ENCODE peak calls at places on chromosomes 5 and 9, in nine cellular contexts. R is OCI-M1; H is CD4-positive, CD25-positive, alpha-beta regulatory T cell; D is KBM-7; J is NCI-H1048; A is substantia nigra; W is GM03348; P is iPS DF 6.9; N is D721Med. G is an unnamed sample.

GRCh38 chr5:150075806-150076205 is 10.5 kb downstream of the CSF1R start:
- DNase-seq in R (peak), H (no peak), D (no peak), J (no peak), A (no peak), W (no peak), P (no peak), N (no peak), G (no peak)

GRCh38 chr9:34378376-34379060 is 1.8 kb upstream of the MYORG start:
- DNase-seq in R (no peak), H (no peak), D (no peak), J (no peak), A (no peak), W (no peak), P (no peak), N (no peak), G (no peak)

GRCh38 chr9:123710299-123710698 is 219.6 kb downstream of the DENND1A start:
- DNase-seq in R (no peak), H (no peak), D (no peak), J (no peak), A (no peak), W (peak), P (no peak), N (no peak), G (no peak)

GRCh38 chr9:18611946-18612345 is 138.0 kb downstream of the ADAMTSL1 start:
- DNase-seq in R (no peak), H (no peak), D (no peak), J (no peak), A (no peak), W (no peak), P (no peak), N (no peak), G (no peak)

GRCh38 chr5:64680289-64680688 is 10.0 kb upstream of the SHISAL2B start:
- DNase-seq in R (peak), H (no peak), D (no peak), J (no peak), A (no peak), W (no peak), P (no peak), N (no peak), G (no peak)

GRCh38 chr5:92687793-92688467 is 893.1 kb downstream of the NR2F1-AS1 start:
- DNase-seq in R (peak), H (no peak), D (peak), J (no peak), A (no peak), W (peak), P (no peak), N (no peak), G (no peak)

GRCh38 chr5:97266576-97266975 is 83.5 kb upstream of the RIOK2 start:
- DNase-seq in R (no peak), H (no peak), D (no peak), J (no peak), A (no peak), W (no peak), P (no peak), N (no peak), G (no peak)

GRCh38 chr5:61362796-61363364 is 30.8 kb downstream of the ZSWIM6 start:
- DNase-seq in R (peak), H (no peak), D (no peak), J (no peak), A (no peak), W (no peak), P (no peak), N (no peak), G (peak)

GRCh38 chr5:137778772-137779564 is 24.8 kb upstream of the HNRNPA0 start:
- DNase-seq in R (peak), H (peak), D (peak), J (peak), A (no peak), W (peak), P (no peak), N (no peak), G (peak)

GRCh38 chr9:121990600-121991304 is 102.4 kb downstream of the TTLL11 start:
- DNase-seq in R (no peak), H (no peak), D (no peak), J (no peak), A (no peak), W (no peak), P (no peak), N (no peak), G (no peak)